ENCODE peak calls at places on chromosome 5, in eight cellular contexts. One of them, this sample, is unnamed.

GRCh38 chr5:145925803-145926202 is 10.6 kb upstream of the SH3RF2 start:
- DNase-seq in A549: no peak
- DNase-seq in GM12878: no peak
- DNase-seq in SK-N-SH: no peak
- DNase-seq in HepG2: no peak
- DNase-seq in IMR-90: peak; percentile 52
- DNase-seq in WTC11: no peak
- DNase-seq in K562: no peak
- DNase-seq in this sample: no peak

GRCh38 chr5:139190125-139190524 is 8.0 kb downstream of the SIL1 start:
- DNase-seq in SK-N-SH: no peak
- DNase-seq in HepG2: no peak
- DNase-seq in A549: no peak
- DNase-seq in GM12878: no peak
- DNase-seq in K562: no peak
- DNase-seq in IMR-90: peak; percentile 95
- DNase-seq in WTC11: no peak
- DNase-seq in this sample: no peak

GRCh38 chr5:54738118-54738972 is 220.8 kb downstream of the SNX18 start:
- DNase-seq in GM12878: no peak
- DNase-seq in HepG2: no peak
- DNase-seq in K562: peak; percentile 94
- DNase-seq in A549: no peak
- DNase-seq in WTC11: no peak
- DNase-seq in SK-N-SH: no peak
- DNase-seq in IMR-90: peak; percentile 69
- DNase-seq in this sample: no peak

GRCh38 chr5:129631946-129632345 is 115.9 kb upstream of the MINAR2 start:
- DNase-seq in A549: no peak
- DNase-seq in HepG2: no peak
- DNase-seq in IMR-90: no peak
- DNase-seq in SK-N-SH: no peak
- DNase-seq in GM12878: no peak
- DNase-seq in K562: no peak
- DNase-seq in WTC11: no peak
- DNase-seq in this sample: no peak

GRCh38 chr5:107593009-107593408 is 77.7 kb downstream of the EFNA5 start:
- DNase-seq in A549: no peak
- DNase-seq in SK-N-SH: peak; percentile 17
- DNase-seq in IMR-90: no peak
- DNase-seq in K562: no peak
- DNase-seq in HepG2: no peak
- DNase-seq in WTC11: no peak
- DNase-seq in GM12878: no peak
- DNase-seq in this sample: no peak

GRCh38 chr5:91906494-91906893 is 523.4 kb upstream of the ARRDC3 start:
- DNase-seq in IMR-90: no peak
- DNase-seq in A549: peak; percentile 53
- DNase-seq in GM12878: no peak
- DNase-seq in WTC11: no peak
- DNase-seq in HepG2: no peak
- DNase-seq in SK-N-SH: no peak
- DNase-seq in K562: no peak
- DNase-seq in this sample: no peak

GRCh38 chr5:124504081-124504916 is 242.1 kb downstream of the ZNF608 start:
- DNase-seq in SK-N-SH: no peak
- DNase-seq in K562: no peak
- DNase-seq in GM12878: no peak
- DNase-seq in A549: no peak
- DNase-seq in WTC11: no peak
- DNase-seq in IMR-90: peak; percentile 11
- DNase-seq in HepG2: no peak
- DNase-seq in this sample: no peak

GRCh38 chr5:12322042-12322441 is 417.8 kb upstream of the CTNND2 start:
- DNase-seq in GM12878: no peak
- DNase-seq in A549: no peak
- DNase-seq in SK-N-SH: no peak
- DNase-seq in K562: no peak
- DNase-seq in HepG2: no peak
- DNase-seq in IMR-90: no peak
- DNase-seq in WTC11: no peak
- DNase-seq in this sample: peak; percentile 33

GRCh38 chr5:74196233-74196632 is 444.3 kb downstream of the ENC1 start:
- DNase-seq in HepG2: no peak
- DNase-seq in GM12878: peak; percentile 44
- DNase-seq in WTC11: no peak
- DNase-seq in A549: no peak
- DNase-seq in IMR-90: no peak
- DNase-seq in K562: no peak
- DNase-seq in SK-N-SH: no peak
- DNase-seq in this sample: no peak

GRCh38 chr5:672329-673139 is 20.6 kb downstream of the TPPP start:
- DNase-seq in WTC11: peak; percentile 75
- DNase-seq in IMR-90: peak; percentile 68
- DNase-seq in HepG2: peak; percentile 82
- DNase-seq in SK-N-SH: peak; percentile 84
- DNase-seq in A549: peak; percentile 95
- DNase-seq in GM12878: no peak
- DNase-seq in K562: peak; percentile 52
- DNase-seq in this sample: no peak

GRCh38 chr5:669842-670395 is 23.2 kb downstream of the TPPP start:
- DNase-seq in K562: no peak
- DNase-seq in GM12878: no peak
- DNase-seq in HepG2: no peak
- DNase-seq in A549: no peak
- DNase-seq in IMR-90: no peak
- DNase-seq in SK-N-SH: no peak
- DNase-seq in WTC11: no peak
- DNase-seq in this sample: no peak

GRCh38 chr5:669111-669841 is 23.9 kb downstream of the TPPP start:
- DNase-seq in SK-N-SH: peak; percentile 71
- DNase-seq in IMR-90: no peak
- DNase-seq in WTC11: peak; percentile 85
- DNase-seq in HepG2: peak; percentile 20
- DNase-seq in GM12878: no peak
- DNase-seq in K562: peak; percentile 63
- DNase-seq in A549: no peak
- DNase-seq in this sample: no peak

GRCh38 chr5:671459-672328 is 21.5 kb downstream of the TPPP start:
- DNase-seq in SK-N-SH: peak; percentile 92
- DNase-seq in HepG2: peak; percentile 57
- DNase-seq in A549: peak; percentile 74
- DNase-seq in WTC11: peak; percentile 84
- DNase-seq in GM12878: no peak
- DNase-seq in K562: peak; percentile 83
- DNase-seq in IMR-90: peak; percentile 26
- DNase-seq in this sample: no peak

GRCh38 chr5:670396-671270 is 22.5 kb downstream of the TPPP start:
- DNase-seq in GM12878: no peak
- DNase-seq in HepG2: no peak
- DNase-seq in A549: no peak
- DNase-seq in SK-N-SH: peak; percentile 7
- DNase-seq in IMR-90: no peak
- DNase-seq in K562: no peak
- DNase-seq in WTC11: no peak
- DNase-seq in this sample: no peak
- TF ChIP-seq USF2 in GM12878: no peak
- TF ChIP-seq USF2 in HepG2: no peak
- TF ChIP-seq USF2 in A549: no peak
- TF ChIP-seq USF2 in SK-N-SH: no peak
- TF ChIP-seq USF2 in IMR-90: no peak
- TF ChIP-seq USF2 in K562: no peak
- TF ChIP-seq USF2 in WTC11: no peak
- TF ChIP-seq USF2 in this sample: no peak

GRCh38 chr5:24365406-24365805 is 279.4 kb downstream of the CDH10 start:
- DNase-seq in SK-N-SH: no peak
- DNase-seq in K562: no peak
- DNase-seq in HepG2: no peak
- DNase-seq in IMR-90: no peak
- DNase-seq in GM12878: no peak
- DNase-seq in WTC11: no peak
- DNase-seq in A549: no peak
- DNase-seq in this sample: no peak
- TF ChIP-seq USF2 in SK-N-SH: no peak
- TF ChIP-seq USF2 in K562: no peak
- TF ChIP-seq USF2 in HepG2: no peak
- TF ChIP-seq USF2 in IMR-90: no peak
- TF ChIP-seq USF2 in GM12878: no peak
- TF ChIP-seq USF2 in WTC11: no peak
- TF ChIP-seq USF2 in A549: no peak
- TF ChIP-seq USF2 in this sample: no peak

GRCh38 chr5:131461742-131462141 is 173.3 kb downstream of the RAPGEF6 start:
- DNase-seq in A549: no peak
- DNase-seq in WTC11: no peak
- DNase-seq in K562: no peak
- DNase-seq in HepG2: no peak
- DNase-seq in SK-N-SH: no peak
- DNase-seq in IMR-90: no peak
- DNase-seq in GM12878: no peak
- DNase-seq in this sample: no peak

GRCh38 chr5:131460867-131461572 is 174.0 kb downstream of the RAPGEF6 start:
- DNase-seq in WTC11: no peak
- DNase-seq in SK-N-SH: peak; percentile 15
- DNase-seq in K562: peak; percentile 8
- DNase-seq in HepG2: no peak
- DNase-seq in GM12878: no peak
- DNase-seq in A549: no peak
- DNase-seq in IMR-90: peak; percentile 11
- DNase-seq in this sample: no peak

GRCh38 chr5:131462479-131462878 is 172.6 kb downstream of the RAPGEF6 start:
- DNase-seq in SK-N-SH: no peak
- DNase-seq in GM12878: no peak
- DNase-seq in A549: no peak
- DNase-seq in HepG2: no peak
- DNase-seq in WTC11: no peak
- DNase-seq in K562: no peak
- DNase-seq in IMR-90: no peak
- DNase-seq in this sample: no peak

GRCh38 chr5:131466171-131466766 is 168.8 kb downstream of the RAPGEF6 start:
- DNase-seq in A549: peak; percentile 12
- DNase-seq in WTC11: no peak
- DNase-seq in K562: no peak
- DNase-seq in HepG2: no peak
- DNase-seq in IMR-90: peak; percentile 95
- DNase-seq in SK-N-SH: no peak
- DNase-seq in GM12878: no peak
- DNase-seq in this sample: no peak
- TF ChIP-seq USF2 in A549: no peak
- TF ChIP-seq USF2 in WTC11: no peak
- TF ChIP-seq USF2 in K562: no peak
- TF ChIP-seq USF2 in HepG2: no peak
- TF ChIP-seq USF2 in IMR-90: no peak
- TF ChIP-seq USF2 in SK-N-SH: no peak
- TF ChIP-seq USF2 in GM12878: no peak
- TF ChIP-seq USF2 in this sample: no peak

GRCh38 chr5:60259730-60260129 is 366.2 kb upstream of the PDE4D start:
- DNase-seq in GM12878: no peak
- DNase-seq in K562: no peak
- DNase-seq in A549: no peak
- DNase-seq in HepG2: no peak
- DNase-seq in WTC11: no peak
- DNase-seq in IMR-90: no peak
- DNase-seq in SK-N-SH: no peak
- DNase-seq in this sample: no peak
- TF ChIP-seq USF2 in GM12878: no peak
- TF ChIP-seq USF2 in K562: no peak
- TF ChIP-seq USF2 in A549: no peak
- TF ChIP-seq USF2 in HepG2: no peak
- TF ChIP-seq USF2 in WTC11: no peak
- TF ChIP-seq USF2 in IMR-90: no peak
- TF ChIP-seq USF2 in SK-N-SH: no peak
- TF ChIP-seq USF2 in this sample: no peak

DNA sequence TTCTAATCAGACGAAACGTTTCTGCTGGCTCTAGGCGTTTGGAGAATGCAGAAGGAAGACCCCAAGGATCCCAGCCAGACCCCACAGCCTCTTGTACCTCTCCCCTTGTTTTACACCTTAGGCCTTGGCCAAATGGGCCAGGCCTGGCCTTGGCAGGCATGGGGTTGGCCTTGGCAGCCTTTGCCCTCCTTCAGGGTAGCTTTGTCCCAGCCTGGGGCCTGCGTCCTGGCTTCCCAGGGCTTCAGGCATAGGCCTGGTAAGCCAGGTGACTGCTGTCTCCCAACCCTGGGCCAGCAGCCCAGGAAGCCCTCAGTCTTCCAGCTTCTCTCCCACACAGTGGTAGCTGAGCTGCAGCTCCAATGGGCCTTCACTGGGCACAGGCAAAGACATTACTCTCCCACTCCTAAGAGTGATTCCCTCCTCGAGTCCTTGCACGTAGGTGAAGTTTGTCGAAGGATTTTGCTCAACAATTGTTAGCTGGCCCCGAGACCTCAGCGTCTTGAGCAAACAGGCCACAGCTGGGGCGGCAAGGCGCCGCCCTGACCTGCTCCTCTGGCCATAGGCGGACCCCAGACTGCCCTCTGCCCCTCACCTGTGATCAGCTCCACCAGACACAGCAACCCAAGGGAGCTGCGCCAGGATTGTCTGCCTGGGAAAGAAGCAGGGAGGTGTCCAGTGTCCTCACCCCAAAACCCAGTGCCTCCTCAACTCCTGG is 1.1 kb upstream of the PITX1 start:
- DNase-seq in GM12878: no peak
- DNase-seq in IMR-90: no peak
- DNase-seq in K562: peak; percentile 21
- DNase-seq in WTC11: no peak
- DNase-seq in HepG2: no peak
- DNase-seq in A549: no peak
- DNase-seq in SK-N-SH: no peak
- DNase-seq in this sample: no peak
- TF ChIP-seq USF2 in GM12878: no peak
- TF ChIP-seq USF2 in IMR-90: no peak
- TF ChIP-seq USF2 in K562: no peak
- TF ChIP-seq USF2 in WTC11: no peak
- TF ChIP-seq USF2 in HepG2: no peak
- TF ChIP-seq USF2 in A549: no peak
- TF ChIP-seq USF2 in SK-N-SH: no peak
- TF ChIP-seq USF2 in this sample: no peak

GRCh38 chr5:151096001-151096373 is 15.2 kb upstream of the TNIP1 start:
- DNase-seq in GM12878: no peak
- DNase-seq in K562: no peak
- DNase-seq in WTC11: no peak
- DNase-seq in IMR-90: no peak
- DNase-seq in A549: no peak
- DNase-seq in SK-N-SH: no peak
- DNase-seq in HepG2: no peak
- DNase-seq in this sample: no peak
- TF ChIP-seq USF2 in GM12878: no peak
- TF ChIP-seq USF2 in K562: no peak
- TF ChIP-seq USF2 in WTC11: no peak
- TF ChIP-seq USF2 in IMR-90: no peak
- TF ChIP-seq USF2 in A549: no peak
- TF ChIP-seq USF2 in SK-N-SH: no peak
- TF ChIP-seq USF2 in HepG2: no peak
- TF ChIP-seq USF2 in this sample: no peak

DNA sequence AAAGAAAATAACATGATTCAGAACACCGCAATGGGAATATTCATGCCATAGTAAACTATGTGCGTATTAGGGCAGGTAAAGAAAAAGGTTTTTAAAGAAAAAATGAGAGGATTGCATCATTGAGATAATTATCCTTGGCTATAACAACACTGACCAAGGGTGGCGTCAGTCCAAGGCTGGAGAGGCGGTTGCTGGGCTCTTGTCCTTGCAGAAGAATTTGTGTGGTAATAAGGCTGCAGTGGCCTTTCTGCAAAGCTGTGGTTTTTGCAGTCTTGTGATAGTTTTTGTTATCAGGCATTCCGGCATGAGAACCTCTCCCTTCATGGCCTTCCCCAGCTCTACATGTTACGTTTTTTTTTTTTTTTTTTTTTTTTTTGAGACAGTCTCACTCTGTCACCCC is 14.0 kb downstream of the BOD1 start:
- DNase-seq in SK-N-SH: no peak
- DNase-seq in K562: peak; percentile 64
- DNase-seq in WTC11: no peak
- DNase-seq in IMR-90: peak; percentile 70
- DNase-seq in HepG2: no peak
- DNase-seq in GM12878: no peak
- DNase-seq in A549: no peak
- DNase-seq in this sample: no peak
- TF ChIP-seq USF2 in SK-N-SH: no peak
- TF ChIP-seq USF2 in K562: no peak
- TF ChIP-seq USF2 in WTC11: no peak
- TF ChIP-seq USF2 in IMR-90: no peak
- TF ChIP-seq USF2 in HepG2: no peak
- TF ChIP-seq USF2 in GM12878: no peak
- TF ChIP-seq USF2 in A549: no peak
- TF ChIP-seq USF2 in this sample: no peak

This sample was measured in H1.